ENCODE peak calls at places on chromosomes 6 and 20, in seven cellular contexts. Z, S, G, F, K, V and N are unnamed samples.

GRCh38 chr20:325889-326644 is 715 bp downstream of the SOX12 start:
- DNase-seq in Z (peak), S (peak), G (peak), F (peak), K (peak), V (peak), N (peak)

GRCh38 chr6:35486005-35486925 is 10.6 kb downstream of the TEAD3 start:
- DNase-seq in Z (peak), S (peak), G (no peak), F (peak), K (peak), V (no peak), N (no peak)

GRCh38 chr20:10322073-10323012 is 103.7 kb downstream of the SNAP25 start:
- DNase-seq in Z (no peak), S (no peak), G (peak), F (no peak), K (no peak), V (no peak), N (no peak)

GRCh38 chr6:114430534-114431124 is 87.8 kb upstream of the HS3ST5 start:
- DNase-seq in Z (no peak), S (no peak), G (no peak), F (no peak), K (no peak), V (no peak), N (no peak)

GRCh38 chr20:57560554-57561355 is at the start of gene PCK1:
- DNase-seq in Z (peak), S (peak), G (no peak), F (peak), K (peak), V (no peak), N (no peak)

GRCh38 chr6:53960311-53960710 is 150.9 kb upstream of the MLIP start:
- DNase-seq in Z (no peak), S (no peak), G (peak), F (no peak), K (no peak), V (no peak), N (no peak)

GRCh38 chr6:101741474-101742171 is 348.1 kb downstream of the GRIK2 start:
- DNase-seq in Z (no peak), S (no peak), G (peak), F (no peak), K (no peak), V (no peak), N (no peak)

GRCh38 chr6:114084327-114084890 is 113.5 kb upstream of the HDAC2 start:
- DNase-seq in Z (no peak), S (no peak), G (peak), F (no peak), K (no peak), V (no peak), N (no peak)

GRCh38 chr6:45445749-45446454 is 68.2 kb upstream of the SUPT3H start:
- DNase-seq in Z (peak), S (peak), G (peak), F (peak), K (peak), V (no peak), N (no peak)

GRCh38 chr6:17905611-17906592 is 81.5 kb downstream of the KIF13A start:
- DNase-seq in Z (no peak), S (no peak), G (peak), F (no peak), K (no peak), V (no peak), N (no peak)

GRCh38 chr6:34066772-34067770 is 78.8 kb downstream of the GRM4 start:
- DNase-seq in Z (no peak), S (no peak), G (no peak), F (no peak), K (no peak), V (no peak), N (no peak)
- TF ChIP-seq CTCF in Z (no peak), S (no peak), G (no peak), F (no peak), K (no peak), V (no peak), N (no peak)

GRCh38 chr20:49319204-49319809 is 41.5 kb upstream of the ZNFX1 start:
- DNase-seq in Z (no peak), S (no peak), G (no peak), F (no peak), K (no peak), V (no peak), N (no peak)

GRCh38 chr20:49318091-49318429 is 40.2 kb upstream of the ZNFX1 start:
- DNase-seq in Z (no peak), S (no peak), G (no peak), F (no peak), K (no peak), V (no peak), N (no peak)

GRCh38 chr20:49323622-49324238 is 45.9 kb upstream of the ZNFX1 start:
- DNase-seq in Z (no peak), S (no peak), G (peak), F (peak), K (no peak), V (peak), N (peak)

GRCh38 chr20:49318430-49319203 is 40.8 kb upstream of the ZNFX1 start:
- DNase-seq in Z (no peak), S (no peak), G (no peak), F (no peak), K (no peak), V (peak), N (no peak)

GRCh38 chr20:49320460-49320859 is 42.6 kb upstream of the ZNFX1 start:
- DNase-seq in Z (no peak), S (no peak), G (peak), F (no peak), K (no peak), V (no peak), N (no peak)
- TF ChIP-seq CTCF in Z (no peak), S (peak), G (peak), F (no peak), K (no peak), V (no peak), N (no peak)

GRCh38 chr6:5817869-5818268 is 188.9 kb downstream of the NRN1 start:
- DNase-seq in Z (no peak), S (no peak), G (no peak), F (no peak), K (no peak), V (no peak), N (no peak)
- TF ChIP-seq CTCF in Z (no peak), S (no peak), G (no peak), F (no peak), K (no peak), V (no peak), N (no peak)

GRCh38 chr6:109396319-109396718 is 14.1 kb upstream of the CD164 start:
- DNase-seq in Z (no peak), S (no peak), G (no peak), F (no peak), K (no peak), V (no peak), N (no peak)

GRCh38 chr6:109393882-109394281 is 11.6 kb upstream of the CD164 start:
- DNase-seq in Z (no peak), S (no peak), G (no peak), F (no peak), K (no peak), V (no peak), N (no peak)

DNA sequence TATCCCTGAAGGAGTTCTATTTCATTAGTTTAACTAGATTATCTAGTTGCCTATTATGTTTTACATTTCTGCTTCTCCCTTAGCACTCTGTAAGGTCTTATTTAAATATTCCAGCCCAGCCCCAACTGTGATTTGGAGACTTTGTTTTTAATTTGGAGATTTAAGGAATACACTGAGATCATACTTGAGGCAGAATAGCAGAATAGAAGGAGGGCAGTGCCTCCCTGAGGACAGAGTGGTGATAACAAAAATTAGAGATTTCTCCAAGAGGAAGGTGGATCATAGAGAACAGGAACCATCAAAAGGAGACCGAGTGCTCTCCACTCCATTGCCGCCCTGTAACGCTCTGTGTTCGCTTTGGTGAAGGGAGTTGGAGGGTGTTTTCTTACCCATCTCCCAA is 14.8 kb upstream of the CD164 start:
- DNase-seq in Z (no peak), S (no peak), G (no peak), F (peak), K (no peak), V (no peak), N (no peak)
- TF ChIP-seq CTCF in Z (no peak), S (no peak), G (peak), F (no peak), K (no peak), V (no peak), N (peak)

DNA sequence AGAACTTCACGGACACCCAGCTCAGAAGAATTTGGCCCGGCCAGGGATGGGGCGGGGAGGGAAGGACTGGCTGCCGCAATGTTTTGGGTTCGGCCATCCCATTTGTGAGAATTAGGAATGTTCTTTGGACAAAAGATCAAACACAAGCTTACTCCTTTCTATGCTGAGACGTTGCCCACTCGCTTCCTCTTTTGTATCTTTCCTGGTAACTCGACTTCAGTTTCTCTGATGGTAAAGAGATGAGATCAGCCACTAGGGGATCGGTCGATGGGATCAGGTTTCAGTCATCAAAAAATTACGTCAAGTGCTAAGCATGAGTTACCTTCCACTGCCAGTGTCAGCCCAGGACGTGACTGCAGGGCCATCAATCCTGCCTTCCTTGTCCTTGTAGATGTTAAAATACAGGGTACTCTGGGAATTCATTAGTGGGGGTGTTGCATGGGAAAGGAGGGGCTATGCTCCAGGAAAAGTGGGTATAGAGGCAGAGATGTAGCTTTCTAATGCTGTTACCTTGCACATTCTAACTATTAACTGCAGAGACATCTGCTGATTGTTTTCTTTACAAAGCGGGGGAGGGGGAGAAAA is 190.2 kb downstream of the TSHZ2 start:
- DNase-seq in Z (no peak), S (no peak), G (peak), F (peak), K (no peak), V (no peak), N (no peak)
- TF ChIP-seq CTCF in Z (no peak), S (no peak), G (peak), F (no peak), K (no peak), V (no peak), N (no peak)